ENCODE peak calls at places on chromosomes 13 and 19, in six cellular contexts. V, T, H, I, R and J are unnamed samples.
A peak's percentile ranks its signal among the peaks of the same experiment; 100 is the strongest.

GRCh38 chr19:18293642-18294466 is 12.4 kb upstream of the JUND start:
- DNase-seq in V (no peak), T (no peak), H (no peak), I (no peak), R (no peak), J (no peak)

GRCh38 chr13:35648109-35648508 is 171.6 kb upstream of the MAB21L1 start:
- DNase-seq in V (no peak), T (no peak), H (no peak), I (no peak), R (no peak), J (no peak)

GRCh38 chr13:90365130-90365529 is 982.4 kb upstream of the MIR17HG start:
- DNase-seq in V (no peak), T (no peak), H (no peak), I (no peak), R (no peak), J (no peak)

GRCh38 chr13:99955747-99956472 is 15.7 kb downstream of the ZIC5 start:
- DNase-seq in V (no peak), T (no peak), H (no peak), I (no peak), R (no peak), J (no peak)

GRCh38 chr19:43783636-43784035 is 2.9 kb upstream of the KCNN4 start:
- DNase-seq in V (no peak), T (no peak), H (no peak), I (no peak), R (no peak), J (no peak)

GRCh38 chr13:27578121-27579030 is 42.0 kb downstream of the LNX2 start:
- DNase-seq in V (no peak), T (no peak), H (no peak), I (no peak), R (peak; percentile 50), J (no peak)

GRCh38 chr19:48632692-48633147 is 4.5 kb downstream of the DBP start:
- DNase-seq in V (no peak), T (no peak), H (no peak), I (no peak), R (no peak), J (no peak)

GRCh38 chr19:8446055-8446709 is 1.4 kb downstream of the HNRNPM start:
- DNase-seq in V (no peak), T (no peak), H (no peak), I (no peak), R (no peak), J (peak; percentile 48)

GRCh38 chr19:1315470-1316166 is 29.9 kb downstream of the EFNA2 start:
- DNase-seq in V (no peak), T (peak; percentile 83), H (no peak), I (peak; percentile 66), R (peak; percentile 66), J (no peak)

GRCh38 chr13:19957320-19958118 is 1.0 kb upstream of the ZMYM2 start:
- DNase-seq in V (peak; percentile 66), T (peak; percentile 66), H (peak; percentile 89), I (peak; percentile 83), R (peak; percentile 39), J (no peak)

GRCh38 chr19:36014029-36014924 is at the start of gene ALKBH6:
- DNase-seq in V (peak; percentile 98), T (peak; percentile 99), H (peak; percentile 100), I (peak; percentile 100), R (peak; percentile 99), J (peak; percentile 99)

GRCh38 chr19:12703056-12703455 is 6.6 kb upstream of the FBXW9 start:
- DNase-seq in V (peak; percentile 50), T (no peak), H (no peak), I (no peak), R (peak; percentile 75), J (no peak)

GRCh38 chr19:52464798-52465470 is 11.6 kb downstream of the ZNF578 start:
- DNase-seq in V (peak; percentile 29), T (no peak), H (no peak), I (no peak), R (no peak), J (no peak)

GRCh38 chr19:17107546-17108452 is 32.2 kb downstream of the MYO9B start:
- DNase-seq in V (no peak), T (no peak), H (peak; percentile 98), I (peak; percentile 61), R (peak; percentile 99), J (no peak)

GRCh38 chr19:49497047-49497789 is 984 bp downstream of the RPS11 start:
- DNase-seq in V (no peak), T (peak; percentile 56), H (no peak), I (peak; percentile 89), R (peak; percentile 56), J (no peak)

GRCh38 chr13:100280681-100281080 is 191.8 kb downstream of the PCCA start:
- DNase-seq in V (no peak), T (no peak), H (no peak), I (no peak), R (peak; percentile 16), J (no peak)

GRCh38 chr13:100102042-100102441 is 13.1 kb downstream of the PCCA start:
- DNase-seq in V (no peak), T (no peak), H (no peak), I (no peak), R (no peak), J (no peak)

GRCh38 chr13:97586941-97587340 is 153.0 kb downstream of the RAP2A start:
- DNase-seq in V (no peak), T (no peak), H (no peak), I (no peak), R (no peak), J (no peak)

GRCh38 chr13:97583884-97584497 is 150.0 kb downstream of the RAP2A start:
- DNase-seq in V (no peak), T (no peak), H (no peak), I (no peak), R (no peak), J (no peak)

DNA sequence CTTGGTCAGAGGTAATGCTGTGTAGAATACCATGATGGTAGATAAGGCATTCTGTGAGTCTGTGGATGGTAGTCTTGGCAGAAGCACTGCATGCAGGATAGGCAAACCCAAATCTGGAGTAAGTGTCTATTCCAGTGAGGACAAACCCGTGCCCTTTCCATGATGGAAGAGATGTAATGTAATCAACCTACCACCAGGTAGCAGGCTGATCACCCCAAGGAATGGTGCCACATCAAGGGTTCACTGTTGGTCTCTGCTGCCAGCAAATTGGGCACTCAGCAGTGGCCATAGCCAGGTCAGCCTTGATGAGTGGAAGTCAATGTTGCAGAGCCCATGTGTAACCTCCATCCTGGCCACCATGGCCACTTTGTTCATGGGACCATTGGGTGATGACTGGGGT is 155.0 kb downstream of the RAP2A start:
- DNase-seq in V (no peak), T (no peak), H (no peak), I (no peak), R (no peak), J (no peak)
- TF ChIP-seq CTCF in V (no peak), T (no peak), H (no peak), I (no peak), R (no peak), J (peak; percentile 19)

DNA sequence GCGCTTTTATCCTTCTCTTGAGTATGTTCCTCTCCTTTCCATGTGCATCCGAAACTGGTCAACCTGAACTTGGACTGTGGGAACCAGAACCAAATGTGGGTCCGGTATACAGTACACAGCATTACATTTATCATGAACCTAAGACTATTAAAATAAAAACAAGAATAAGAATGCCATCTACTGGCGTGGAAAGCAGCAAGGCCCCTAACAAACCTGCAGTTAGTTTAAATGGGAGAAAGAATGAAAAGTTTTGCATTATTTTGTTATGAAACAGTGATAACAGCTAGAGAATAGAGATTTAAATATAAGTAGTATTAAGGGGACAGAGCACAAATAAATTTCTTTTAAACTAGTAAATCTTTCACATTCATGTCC is 159.5 kb downstream of the RBM26 start:
- DNase-seq in V (no peak), T (no peak), H (no peak), I (no peak), R (no peak), J (no peak)
- TF ChIP-seq CTCF in V (no peak), T (peak; percentile 47), H (no peak), I (no peak), R (no peak), J (peak; percentile 19)

GRCh38 chr13:61286148-61286745 is 129.4 kb downstream of the PCDH20 start:
- DNase-seq in V (no peak), T (no peak), H (no peak), I (no peak), R (no peak), J (no peak)
- TF ChIP-seq CTCF in V (peak; percentile 52), T (no peak), H (peak; percentile 27), I (no peak), R (no peak), J (peak; percentile 33)

GRCh38 chr13:30806784-30807183 is 71.4 kb downstream of the ALOX5AP start:
- DNase-seq in V (no peak), T (no peak), H (no peak), I (no peak), R (peak; percentile 38), J (no peak)

GRCh38 chr13:30809787-30810186 is 74.4 kb downstream of the ALOX5AP start:
- DNase-seq in V (no peak), T (no peak), H (no peak), I (no peak), R (no peak), J (no peak)

GRCh38 chr13:30807392-30807791 is 72.0 kb downstream of the ALOX5AP start:
- DNase-seq in V (no peak), T (no peak), H (no peak), I (no peak), R (no peak), J (no peak)

GRCh38 chr13:30808600-30808999 is 73.3 kb downstream of the ALOX5AP start:
- DNase-seq in V (no peak), T (no peak), H (no peak), I (no peak), R (no peak), J (no peak)

GRCh38 chr13:30810261-30810701 is 74.9 kb downstream of the ALOX5AP start:
- DNase-seq in V (no peak), T (no peak), H (no peak), I (no peak), R (no peak), J (no peak)
- TF ChIP-seq CTCF in V (no peak), T (no peak), H (no peak), I (no peak), R (no peak), J (no peak)